ENCODE peak calls at places on chromosome 22, in five cellular contexts. One of them, this sample, is unnamed.

GRCh38 chr22:28594784-28595324 is 84.8 kb downstream of the TTC28 start:
- DNase-seq in AG09319: peak; percentile 60
- DNase-seq in uterus: no peak
- DNase-seq in H1: no peak
- DNase-seq in fibroblast of pulmonary artery: peak; percentile 82
- DNase-seq in this sample: no peak

GRCh38 chr22:48589901-48590300 is 1237.8 kb downstream of the BRD1 start:
- DNase-seq in AG09319: no peak
- DNase-seq in uterus: no peak
- DNase-seq in H1: no peak
- DNase-seq in fibroblast of pulmonary artery: no peak
- DNase-seq in this sample: peak; percentile 26

GRCh38 chr22:29689201-29689871 is 30.5 kb upstream of the CABP7 start:
- DNase-seq in AG09319: no peak
- DNase-seq in uterus: no peak
- DNase-seq in H1: no peak
- DNase-seq in fibroblast of pulmonary artery: no peak
- DNase-seq in this sample: no peak

GRCh38 chr22:33328789-33329296 is 270.7 kb upstream of the SYN3 start:
- DNase-seq in AG09319: no peak
- DNase-seq in uterus: no peak
- DNase-seq in H1: no peak
- DNase-seq in fibroblast of pulmonary artery: peak; percentile 51
- DNase-seq in this sample: no peak

GRCh38 chr22:24434472-24435322 is 7.3 kb downstream of the ADORA2A start:
- DNase-seq in AG09319: no peak
- DNase-seq in uterus: peak; percentile 45
- DNase-seq in H1: no peak
- DNase-seq in fibroblast of pulmonary artery: peak; percentile 69
- DNase-seq in this sample: peak; percentile 65

GRCh38 chr22:35523167-35523928 is 17.3 kb upstream of the RASD2 start:
- DNase-seq in AG09319: no peak
- DNase-seq in uterus: no peak
- DNase-seq in H1: no peak
- DNase-seq in fibroblast of pulmonary artery: no peak
- DNase-seq in this sample: peak; percentile 32

GRCh38 chr22:28075260-28075981 is 156.4 kb upstream of the PITPNB start:
- DNase-seq in AG09319: peak; percentile 60
- DNase-seq in uterus: peak; percentile 68
- DNase-seq in H1: no peak
- DNase-seq in fibroblast of pulmonary artery: peak; percentile 84
- DNase-seq in this sample: peak; percentile 29

GRCh38 chr22:21942407-21942895 is 10.2 kb downstream of the PPM1F start:
- DNase-seq in AG09319: peak; percentile 35
- DNase-seq in uterus: peak; percentile 87
- DNase-seq in H1: no peak
- DNase-seq in fibroblast of pulmonary artery: peak; percentile 89
- DNase-seq in this sample: peak; percentile 77

GRCh38 chr22:22712092-22712658 is 67.8 kb downstream of the GGTLC2 start:
- DNase-seq in AG09319: no peak
- DNase-seq in uterus: no peak
- DNase-seq in H1: no peak
- DNase-seq in fibroblast of pulmonary artery: no peak
- DNase-seq in this sample: no peak

GRCh38 chr22:36201630-36202312 is at the start of gene APOL4:
- DNase-seq in AG09319: no peak
- DNase-seq in uterus: peak; percentile 75
- DNase-seq in H1: no peak
- DNase-seq in fibroblast of pulmonary artery: peak; percentile 81
- DNase-seq in this sample: peak; percentile 64

GRCh38 chr22:49962012-49962750 is 1.6 kb downstream of the PIM3 start:
- DNase-seq in AG09319: peak; percentile 78
- DNase-seq in uterus: peak; percentile 96
- DNase-seq in H1: peak; percentile 77
- DNase-seq in fibroblast of pulmonary artery: peak; percentile 94
- DNase-seq in this sample: peak; percentile 85

GRCh38 chr22:33803371-33803770 is 116.9 kb downstream of the LARGE1 start:
- DNase-seq in AG09319: peak; percentile 71
- DNase-seq in uterus: peak; percentile 65
- DNase-seq in H1: no peak
- DNase-seq in fibroblast of pulmonary artery: peak; percentile 88
- DNase-seq in this sample: no peak

GRCh38 chr22:43128928-43129424 is 14.2 kb downstream of the MCAT start:
- DNase-seq in AG09319: no peak
- DNase-seq in uterus: no peak
- DNase-seq in H1: peak; percentile 57
- DNase-seq in fibroblast of pulmonary artery: no peak
- DNase-seq in this sample: peak; percentile 79

GRCh38 chr22:32815943-32816342 is 14.4 kb downstream of the TIMP3 start:
- DNase-seq in AG09319: no peak
- DNase-seq in uterus: no peak
- DNase-seq in H1: no peak
- DNase-seq in fibroblast of pulmonary artery: no peak
- DNase-seq in this sample: no peak

GRCh38 chr22:48320671-48321515 is 1506.8 kb downstream of the BRD1 start:
- DNase-seq in AG09319: no peak
- DNase-seq in uterus: no peak
- DNase-seq in H1: no peak
- DNase-seq in fibroblast of pulmonary artery: no peak
- DNase-seq in this sample: peak; percentile 12

GRCh38 chr22:50625568-50626313 is 2.2 kb downstream of the ARSA start:
- DNase-seq in AG09319: no peak
- DNase-seq in uterus: no peak
- DNase-seq in H1: peak; percentile 80
- DNase-seq in fibroblast of pulmonary artery: no peak
- DNase-seq in this sample: no peak

GRCh38 chr22:27809700-27810365 is 8.3 kb upstream of the MN1 start:
- DNase-seq in AG09319: no peak
- DNase-seq in uterus: peak; percentile 15
- DNase-seq in H1: no peak
- DNase-seq in fibroblast of pulmonary artery: peak; percentile 33
- DNase-seq in this sample: no peak

GRCh38 chr22:22703715-22704114 is 59.3 kb downstream of the GGTLC2 start:
- DNase-seq in AG09319: no peak
- DNase-seq in uterus: no peak
- DNase-seq in H1: no peak
- DNase-seq in fibroblast of pulmonary artery: peak; percentile 73
- DNase-seq in this sample: no peak

GRCh38 chr22:46454910-46455269 is 82.5 kb downstream of the CELSR1 start:
- DNase-seq in AG09319: no peak
- DNase-seq in uterus: no peak
- DNase-seq in H1: no peak
- DNase-seq in fibroblast of pulmonary artery: no peak
- DNase-seq in this sample: peak; percentile 15

GRCh38 chr22:43007519-43008102 is 7.3 kb downstream of the PACSIN2 start:
- DNase-seq in AG09319: no peak
- DNase-seq in uterus: no peak
- DNase-seq in H1: no peak
- DNase-seq in fibroblast of pulmonary artery: peak; percentile 56
- DNase-seq in this sample: peak; percentile 86

GRCh38 chr22:30541979-30542810 is 4.3 kb downstream of the SEC14L6 start:
- DNase-seq in AG09319: no peak
- DNase-seq in uterus: no peak
- DNase-seq in H1: peak; percentile 79
- DNase-seq in fibroblast of pulmonary artery: peak; percentile 13
- DNase-seq in this sample: no peak

DNA sequence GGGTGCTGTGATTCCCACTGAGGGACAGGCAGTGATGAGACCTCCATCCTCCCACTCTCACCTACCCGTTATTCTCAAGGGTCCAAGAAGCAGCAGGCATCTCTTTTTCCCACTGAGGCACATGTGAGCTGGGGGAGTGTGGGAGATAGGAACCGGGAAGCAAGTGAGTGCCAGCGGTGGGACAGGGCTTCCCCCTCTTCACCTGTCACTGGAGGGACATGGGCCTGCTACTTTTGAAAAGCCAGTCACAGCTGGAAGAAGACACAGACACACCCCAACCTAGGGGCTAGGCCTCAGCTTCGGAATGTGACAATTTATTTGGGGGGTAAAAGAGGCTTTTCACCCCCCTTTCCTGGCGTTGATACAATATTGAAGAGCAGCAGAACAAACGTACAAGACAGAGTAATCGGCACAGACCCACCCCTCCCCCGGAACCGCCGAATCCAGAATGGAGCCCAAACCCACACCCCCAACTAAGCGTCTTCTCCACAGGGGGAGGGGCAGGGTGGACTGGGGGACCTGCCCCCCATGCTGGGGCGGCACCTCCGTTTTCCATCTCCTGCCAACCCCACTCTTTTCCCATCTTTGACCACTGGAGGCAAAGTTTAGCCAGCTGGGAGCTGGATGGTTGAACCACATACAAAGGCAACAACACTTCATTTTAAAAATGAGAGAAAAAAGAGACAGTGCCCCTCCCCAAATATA is 10.7 kb downstream of the CBX6 start:
- DNase-seq in AG09319: no peak
- DNase-seq in uterus: no peak
- DNase-seq in H1: no peak
- DNase-seq in fibroblast of pulmonary artery: peak; percentile 22
- DNase-seq in this sample: no peak
- TF ChIP-seq CTCF in AG09319: peak; percentile 23
- TF ChIP-seq CTCF in uterus: no peak
- TF ChIP-seq CTCF in H1: no peak
- TF ChIP-seq CTCF in fibroblast of pulmonary artery: peak; percentile 37
- TF ChIP-seq CTCF in this sample: no peak

GRCh38 chr22:26642465-26643367 is 14.7 kb upstream of the MIAT start:
- DNase-seq in AG09319: no peak
- DNase-seq in uterus: no peak
- DNase-seq in H1: peak; percentile 64
- DNase-seq in fibroblast of pulmonary artery: no peak
- DNase-seq in this sample: peak; percentile 53
- TF ChIP-seq CTCF in AG09319: no peak
- TF ChIP-seq CTCF in uterus: no peak
- TF ChIP-seq CTCF in H1: no peak
- TF ChIP-seq CTCF in fibroblast of pulmonary artery: no peak
- TF ChIP-seq CTCF in this sample: no peak

GRCh38 chr22:17176715-17177114 is 17.6 kb upstream of the HDHD5 start:
- DNase-seq in AG09319: no peak
- DNase-seq in uterus: no peak
- DNase-seq in H1: no peak
- DNase-seq in fibroblast of pulmonary artery: no peak
- DNase-seq in this sample: no peak

GRCh38 chr22:17167486-17167885 is 8.4 kb upstream of the HDHD5 start:
- DNase-seq in AG09319: no peak
- DNase-seq in uterus: no peak
- DNase-seq in H1: no peak
- DNase-seq in fibroblast of pulmonary artery: no peak
- DNase-seq in this sample: no peak

GRCh38 chr22:17171016-17171312 is 11.9 kb upstream of the HDHD5 start:
- DNase-seq in AG09319: no peak
- DNase-seq in uterus: no peak
- DNase-seq in H1: no peak
- DNase-seq in fibroblast of pulmonary artery: no peak
- DNase-seq in this sample: no peak

GRCh38 chr22:17172172-17172833 is 13.2 kb upstream of the HDHD5 start:
- DNase-seq in AG09319: no peak
- DNase-seq in uterus: peak; percentile 27
- DNase-seq in H1: no peak
- DNase-seq in fibroblast of pulmonary artery: no peak
- DNase-seq in this sample: peak; percentile 50

GRCh38 chr22:17171313-17172171 is 12.5 kb upstream of the HDHD5 start:
- DNase-seq in AG09319: peak; percentile 57
- DNase-seq in uterus: peak; percentile 85
- DNase-seq in H1: peak; percentile 97
- DNase-seq in fibroblast of pulmonary artery: peak; percentile 88
- DNase-seq in this sample: peak; percentile 93
- TF ChIP-seq CTCF in AG09319: peak; percentile 93
- TF ChIP-seq CTCF in uterus: peak; percentile 87
- TF ChIP-seq CTCF in H1: peak; percentile 92
- TF ChIP-seq CTCF in fibroblast of pulmonary artery: peak; percentile 73
- TF ChIP-seq CTCF in this sample: peak; percentile 86

DNA sequence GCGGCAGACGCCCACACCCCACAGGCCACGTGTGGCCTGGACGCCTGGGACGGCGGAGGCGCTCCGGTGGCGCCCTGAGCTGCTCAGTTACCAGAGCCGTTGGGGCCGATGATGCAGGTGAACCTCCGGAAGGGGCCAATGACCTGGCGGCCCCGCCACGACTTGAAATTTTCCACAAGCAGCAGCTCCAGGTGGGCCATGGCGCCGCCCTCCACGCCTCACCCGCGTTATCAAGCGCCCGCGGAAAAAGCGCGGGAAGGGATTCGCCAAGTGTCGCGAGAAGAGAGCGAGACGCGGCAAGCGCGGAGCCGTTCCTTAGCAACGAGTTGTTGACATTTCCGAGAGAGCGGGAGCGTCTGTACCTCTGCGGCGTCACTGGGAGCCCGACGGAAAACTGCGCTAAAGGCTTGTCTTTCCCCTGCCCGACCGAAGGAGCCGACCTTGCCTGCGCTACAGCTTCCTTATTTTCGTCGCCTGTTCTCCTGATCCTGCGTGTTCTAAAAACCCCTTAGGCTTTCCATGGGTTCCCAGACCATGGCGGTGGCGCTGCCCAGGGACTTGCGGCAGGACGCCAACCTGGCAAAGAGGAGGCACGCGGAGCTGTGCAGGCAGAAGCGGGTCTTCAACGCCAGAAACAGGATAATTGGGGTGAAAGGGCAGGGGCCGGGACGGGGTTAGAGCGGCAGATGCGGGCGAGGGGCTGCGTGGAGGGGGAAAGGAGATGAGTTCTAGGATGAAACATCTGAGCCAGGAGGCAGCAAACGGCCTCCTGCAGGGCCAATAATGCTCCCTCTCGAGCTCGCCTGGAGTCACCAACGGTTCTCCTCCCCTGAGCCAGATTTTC is at the start of the genes RIBC2 and SMC1B:
- DNase-seq in AG09319: peak; percentile 25
- DNase-seq in uterus: peak; percentile 71
- DNase-seq in H1: peak; percentile 92
- DNase-seq in fibroblast of pulmonary artery: peak; percentile 80
- DNase-seq in this sample: peak; percentile 82
- TF ChIP-seq CTCF in AG09319: no peak
- TF ChIP-seq CTCF in uterus: no peak
- TF ChIP-seq CTCF in H1: no peak
- TF ChIP-seq CTCF in fibroblast of pulmonary artery: no peak
- TF ChIP-seq CTCF in this sample: no peak

DNA sequence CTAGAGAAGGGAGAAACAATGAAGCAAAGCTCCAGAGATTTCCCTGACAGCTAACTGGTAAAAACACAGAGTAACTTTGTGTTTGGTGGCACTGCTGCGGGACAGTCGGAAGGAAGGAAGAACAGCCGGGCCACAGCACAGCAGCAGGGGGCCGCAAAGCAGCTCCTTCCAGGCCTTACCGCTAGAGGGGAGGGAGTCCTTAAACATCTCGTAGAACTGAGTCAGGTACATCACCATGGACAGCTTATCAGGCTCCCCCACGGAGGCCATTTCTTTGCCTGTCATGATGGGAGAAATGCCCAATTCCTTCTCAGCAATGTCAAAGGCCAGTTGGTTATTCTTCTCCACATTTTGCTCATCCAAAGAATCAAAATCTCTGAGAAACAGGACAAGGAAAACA is 114.6 kb upstream of the BID start:
- DNase-seq in AG09319: no peak
- DNase-seq in uterus: no peak
- DNase-seq in H1: peak; percentile 60
- DNase-seq in fibroblast of pulmonary artery: peak; percentile 49
- DNase-seq in this sample: no peak
- TF ChIP-seq CTCF in AG09319: peak; percentile 25
- TF ChIP-seq CTCF in uterus: no peak
- TF ChIP-seq CTCF in H1: peak; percentile 66
- TF ChIP-seq CTCF in fibroblast of pulmonary artery: peak; percentile 53
- TF ChIP-seq CTCF in this sample: no peak

This sample was measured in mucosa of descending colon.